ENCODE peak calls at places on chromosomes 12 and 14, in four cellular contexts. One of them, this sample, is unnamed.

GRCh38 chr14:91232052-91232451 is 12.5 kb downstream of the GPR68 start:
- DNase-seq in Kasumi-1: no peak
- DNase-seq in sigmoid colon: no peak
- DNase-seq in T-helper 1 cell: no peak
- DNase-seq in this sample: no peak

GRCh38 chr14:89855961-89856360 is 98.6 kb downstream of the EFCAB11 start:
- DNase-seq in Kasumi-1: no peak
- DNase-seq in sigmoid colon: no peak
- DNase-seq in T-helper 1 cell: no peak
- DNase-seq in this sample: no peak

GRCh38 chr12:49288412-49288853 is 6.5 kb upstream of the PRPH start:
- DNase-seq in Kasumi-1: peak; percentile 30
- DNase-seq in sigmoid colon: peak; percentile 68
- DNase-seq in T-helper 1 cell: peak; percentile 69
- DNase-seq in this sample: peak; percentile 56

GRCh38 chr12:70695361-70696023 is 58.3 kb upstream of the PTPRB start:
- DNase-seq in Kasumi-1: no peak
- DNase-seq in sigmoid colon: no peak
- DNase-seq in T-helper 1 cell: no peak
- DNase-seq in this sample: no peak

GRCh38 chr12:10132971-10133370 is 3.0 kb upstream of the CLEC7A start:
- DNase-seq in Kasumi-1: no peak
- DNase-seq in sigmoid colon: no peak
- DNase-seq in T-helper 1 cell: no peak
- DNase-seq in this sample: no peak

GRCh38 chr14:64773577-64773976 is 69.4 kb downstream of the PLEKHG3 start:
- DNase-seq in Kasumi-1: no peak
- DNase-seq in sigmoid colon: no peak
- DNase-seq in T-helper 1 cell: no peak
- DNase-seq in this sample: no peak

GRCh38 chr12:9404469-9405260 is 196.5 kb upstream of the PZP start:
- DNase-seq in Kasumi-1: no peak
- DNase-seq in sigmoid colon: no peak
- DNase-seq in T-helper 1 cell: peak; percentile 60
- DNase-seq in this sample: peak; percentile 57

GRCh38 chr12:27780612-27781408 is 774 bp upstream of the MANSC4 start:
- DNase-seq in Kasumi-1: no peak
- DNase-seq in sigmoid colon: peak; percentile 71
- DNase-seq in T-helper 1 cell: peak; percentile 17
- DNase-seq in this sample: peak; percentile 9

GRCh38 chr12:67457799-67458680 is 188.9 kb downstream of the CAND1 start:
- DNase-seq in Kasumi-1: peak; percentile 37
- DNase-seq in sigmoid colon: no peak
- DNase-seq in T-helper 1 cell: no peak
- DNase-seq in this sample: no peak

GRCh38 chr12:49131051-49131972 is at the start of gene TUBA1B:
- DNase-seq in Kasumi-1: peak; percentile 81
- DNase-seq in sigmoid colon: peak; percentile 97
- DNase-seq in T-helper 1 cell: peak; percentile 85
- DNase-seq in this sample: peak; percentile 83

GRCh38 chr12:117836999-117837736 is 131.6 kb downstream of the KSR2 start:
- DNase-seq in Kasumi-1: peak; percentile 34
- DNase-seq in sigmoid colon: peak; percentile 84
- DNase-seq in T-helper 1 cell: peak; percentile 69
- DNase-seq in this sample: peak; percentile 54

GRCh38 chr12:94769040-94769420 is 118.7 kb upstream of the TMCC3 start:
- DNase-seq in Kasumi-1: no peak
- DNase-seq in sigmoid colon: no peak
- DNase-seq in T-helper 1 cell: no peak
- DNase-seq in this sample: no peak

GRCh38 chr12:98606367-98606985 is 13.0 kb downstream of the SLC25A3 start:
- DNase-seq in Kasumi-1: peak; percentile 57
- DNase-seq in sigmoid colon: no peak
- DNase-seq in T-helper 1 cell: no peak
- DNase-seq in this sample: no peak

GRCh38 chr12:131380220-131380957 is 330.5 kb upstream of the SFSWAP start:
- DNase-seq in Kasumi-1: no peak
- DNase-seq in sigmoid colon: peak; percentile 45
- DNase-seq in T-helper 1 cell: no peak
- DNase-seq in this sample: no peak

GRCh38 chr12:107404981-107405380 is 280.6 kb upstream of the PWP1 start:
- DNase-seq in Kasumi-1: no peak
- DNase-seq in sigmoid colon: no peak
- DNase-seq in T-helper 1 cell: no peak
- DNase-seq in this sample: no peak